ENCODE peak calls at places on chromosomes 5 and 9, in seven cellular contexts. K is IMR-90, N is mesendoderm, F is neuronal stem cell, T is H9, L is H1, J is mesenchymal stem cell. G is an unnamed sample.

GRCh38 chr5:76292923-76293322 is 110.2 kb upstream of the IQGAP2 start:
- DNase-seq in K (no peak), N (no peak), F (no peak), T (no peak), L (no peak), J (no peak), G (no peak)

GRCh38 chr5:84058561-84058960 is 326.1 kb downstream of the EDIL3 start:
- DNase-seq in K (peak; percentile 46), N (no peak), F (no peak), T (no peak), L (no peak), J (no peak), G (no peak)

GRCh38 chr5:139472410-139473030 is 1.7 kb downstream of the SMIM33 start:
- DNase-seq in K (no peak), N (no peak), F (no peak), T (no peak), L (no peak), J (no peak), G (no peak)

GRCh38 chr9:88522360-88522759 is 12.6 kb upstream of the NXNL2 start:
- DNase-seq in K (no peak), N (no peak), F (no peak), T (no peak), L (no peak), J (no peak), G (no peak)

GRCh38 chr5:148416921-148417320 is 33.2 kb downstream of the FBXO38 start:
- DNase-seq in K (no peak), N (peak; percentile 13), F (no peak), T (no peak), L (no peak), J (no peak), G (no peak)

GRCh38 chr9:89732952-89733349 is 128.1 kb downstream of the GADD45G start:
- DNase-seq in K (no peak), N (no peak), F (no peak), T (no peak), L (no peak), J (no peak), G (no peak)

GRCh38 chr9:117021881-117022280 is 334.8 kb downstream of the TRIM32 start:
- DNase-seq in K (no peak), N (no peak), F (no peak), T (no peak), L (no peak), J (peak; percentile 3), G (no peak)

GRCh38 chr5:10581867-10582511 is 18.1 kb downstream of the ANKRD33B start:
- DNase-seq in K (no peak), N (no peak), F (no peak), T (no peak), L (no peak), J (no peak), G (no peak)

GRCh38 chr5:133531178-133531577 is 81.2 kb downstream of the FSTL4 start:
- DNase-seq in K (no peak), N (no peak), F (no peak), T (no peak), L (no peak), J (no peak), G (no peak)

GRCh38 chr5:131196331-131196730 is 25.6 kb downstream of the LYRM7 start:
- DNase-seq in K (peak; percentile 55), N (no peak), F (no peak), T (no peak), L (no peak), J (no peak), G (no peak)

GRCh38 chr5:145946112-145946861 is 9.9 kb downstream of the SH3RF2 start:
- DNase-seq in K (peak; percentile 84), N (peak; percentile 69), F (no peak), T (no peak), L (no peak), J (peak; percentile 82), G (peak; percentile 27)

GRCh38 chr9:126591922-126592321 is 21.8 kb upstream of the LMX1B start:
- DNase-seq in K (no peak), N (no peak), F (no peak), T (no peak), L (no peak), J (no peak), G (no peak)

GRCh38 chr5:137624786-137625349 is 111.0 kb downstream of the KLHL3 start:
- DNase-seq in K (no peak), N (no peak), F (no peak), T (no peak), L (no peak), J (no peak), G (no peak)

GRCh38 chr5:145223582-145223981 is 611.6 kb downstream of the PRELID2 start:
- DNase-seq in K (no peak), N (no peak), F (no peak), T (no peak), L (no peak), J (no peak), G (no peak)

GRCh38 chr9:69412741-69413150 is 87.7 kb downstream of the ENTREP1 start:
- DNase-seq in K (peak; percentile 52), N (peak; percentile 93), F (peak; percentile 58), T (peak; percentile 94), L (peak; percentile 70), J (peak; percentile 62), G (peak; percentile 74)

GRCh38 chr9:71824242-71824641 is 55.9 kb upstream of the CEMIP2 start:
- DNase-seq in K (no peak), N (no peak), F (no peak), T (no peak), L (no peak), J (no peak), G (no peak)

GRCh38 chr5:13632676-13633075 is 311.8 kb downstream of the DNAH5 start:
- DNase-seq in K (peak; percentile 36), N (peak; percentile 88), F (no peak), T (no peak), L (no peak), J (peak; percentile 9), G (peak; percentile 90)

DNA sequence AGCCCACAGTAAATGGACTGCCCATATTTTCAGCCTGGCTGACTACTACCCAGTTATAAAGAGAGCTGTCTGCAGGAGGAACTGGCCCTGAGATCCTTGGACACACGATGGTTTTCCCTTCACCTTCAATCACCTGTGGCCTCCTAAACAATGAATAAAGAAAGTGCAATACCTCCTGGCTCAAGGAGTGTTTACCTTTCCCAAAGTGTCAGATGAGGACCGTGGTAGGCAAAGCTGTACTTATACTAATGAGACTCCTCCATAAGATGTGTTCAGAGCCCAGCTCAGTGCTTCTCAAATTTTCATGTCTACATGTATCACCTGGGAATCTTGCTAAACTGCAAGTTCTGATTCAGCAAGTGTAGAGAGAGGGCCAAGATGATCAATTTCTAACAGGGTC is 284.5 kb upstream of the VLDLR start:
- DNase-seq in K (no peak), N (no peak), F (no peak), T (no peak), L (no peak), J (no peak), G (no peak)
- H4K8ac ChIP-seq in K (no peak overlapping the region), N (no peak overlapping the region), F (no peak overlapping the region), T (no peak overlapping the region), L (no peak overlapping the region), J (no peak overlapping the region), G (no peak overlapping the region)

GRCh38 chr9:90960941-90961340 is 159.3 kb downstream of the SYK start:
- DNase-seq in K (no peak), N (no peak), F (no peak), T (no peak), L (no peak), J (peak; percentile 42), G (no peak)
- H4K8ac ChIP-seq in K (no peak overlapping the region), N (no peak overlapping the region), F (no peak overlapping the region), T (no peak overlapping the region), L (no peak overlapping the region), J (no peak overlapping the region), G (no peak overlapping the region)

GRCh38 chr5:140881889-140882590 is at the start of gene PCDHA13:
- DNase-seq in K (no peak), N (no peak), F (no peak), T (peak; percentile 38), L (no peak), J (peak; percentile 50), G (no peak)

GRCh38 chr5:140882591-140882899 is 621 bp downstream of the PCDHA13 start:
- DNase-seq in K (no peak), N (peak; percentile 77), F (no peak), T (peak; percentile 59), L (no peak), J (peak; percentile 15), G (no peak)

GRCh38 chr5:140883927-140884697 is 2.2 kb downstream of the PCDHA13 start:
- DNase-seq in K (no peak), N (no peak), F (no peak), T (peak; percentile 40), L (no peak), J (no peak), G (no peak)

GRCh38 chr5:140883373-140883772 is 1.4 kb downstream of the PCDHA13 start:
- DNase-seq in K (no peak), N (no peak), F (no peak), T (no peak), L (no peak), J (no peak), G (no peak)
- H4K8ac ChIP-seq in K (no peak overlapping the region), N (no peak overlapping the region), F (no peak overlapping the region), T (no peak overlapping the region), L (no peak overlapping the region), J (no peak overlapping the region), G (no peak overlapping the region)

DNA sequence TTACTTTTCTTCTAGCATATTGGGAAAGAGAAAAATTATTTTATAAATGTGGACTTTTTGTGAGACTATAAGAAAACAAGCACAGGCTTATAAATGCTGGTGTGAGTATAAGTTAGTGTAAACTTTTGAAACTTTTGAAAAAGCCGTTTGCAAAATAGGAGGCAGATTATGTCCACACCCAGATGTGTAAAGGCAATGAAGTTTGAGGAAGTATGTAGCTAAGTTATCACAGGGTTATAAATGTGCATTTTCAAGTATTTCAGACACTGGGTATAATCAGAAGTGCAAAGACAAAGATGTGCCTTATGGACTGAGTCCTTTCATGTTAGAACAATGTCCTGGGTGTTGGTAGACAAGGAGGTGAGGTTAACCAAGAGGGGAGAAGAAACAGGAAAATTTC is 85.5 kb downstream of the ANXA1 start:
- DNase-seq in K (no peak), N (no peak), F (no peak), T (no peak), L (no peak), J (no peak), G (no peak)
- H4K8ac ChIP-seq in K (no peak overlapping the region), N (no peak overlapping the region), F (no peak overlapping the region), T (no peak overlapping the region), L (no peak overlapping the region), J (no peak overlapping the region), G (no peak overlapping the region)

DNA sequence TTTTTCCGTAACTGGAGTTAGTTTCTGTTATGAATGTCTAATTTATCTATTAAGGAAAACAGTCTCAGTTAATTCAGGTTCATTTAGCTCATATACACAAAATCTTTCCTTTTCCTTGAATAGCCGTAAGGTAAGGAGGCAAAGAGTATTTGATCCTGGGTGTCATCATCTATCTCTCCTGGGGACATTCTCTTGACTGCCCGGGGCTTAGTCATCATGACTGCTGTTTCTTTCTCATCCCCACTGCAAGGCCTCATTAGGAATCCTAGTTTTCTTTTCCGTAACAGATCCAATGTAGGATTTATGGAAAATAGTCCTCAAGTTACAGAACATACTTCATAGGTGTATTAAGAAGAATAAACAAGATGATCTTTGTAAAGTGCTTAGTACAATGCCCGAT is 134.9 kb upstream of the CHD1 start:
- DNase-seq in K (no peak), N (peak; percentile 49), F (no peak), T (no peak), L (no peak), J (peak; percentile 11), G (peak; percentile 62)
- H4K8ac ChIP-seq in K (no peak overlapping the region), N (no peak overlapping the region), F (no peak overlapping the region), T (no peak overlapping the region), L (no peak overlapping the region), J (no peak overlapping the region), G (no peak overlapping the region)

G was measured in trophoblast cell.